ENCODE peak calls at places on chromosome 19, in ten cellular contexts. One of them, this sample, is unnamed.

GRCh38 chr19:50432658-50433057 is at the start of gene MYBPC2:
- DNase-seq in WERI-Rb-1: no peak
- DNase-seq in neural progenitor cell: peak; percentile 51
- DNase-seq in cardiac muscle cell: peak; percentile 17
- DNase-seq in NB4: no peak
- DNase-seq in Panc1: no peak
- DNase-seq in IMR-90: no peak
- DNase-seq in adrenal gland: no peak
- DNase-seq in upper lobe of right lung: no peak
- DNase-seq in GM12865: peak; percentile 53
- DNase-seq in this sample: peak; percentile 3

GRCh38 chr19:6210721-6211600 is 68.8 kb downstream of the MLLT1 start:
- DNase-seq in Panc1: no peak
- DNase-seq in IMR-90: no peak
- DNase-seq in adrenal gland: no peak
- DNase-seq in NB4: no peak
- DNase-seq in neural progenitor cell: no peak
- DNase-seq in cardiac muscle cell: no peak
- DNase-seq in WERI-Rb-1: no peak
- DNase-seq in upper lobe of right lung: peak; percentile 61
- DNase-seq in GM12865: no peak
- DNase-seq in this sample: no peak

GRCh38 chr19:8575467-8575997 is 1.7 kb downstream of the MYO1F start:
- DNase-seq in WERI-Rb-1: no peak
- DNase-seq in cardiac muscle cell: no peak
- DNase-seq in adrenal gland: no peak
- DNase-seq in IMR-90: peak; percentile 35
- DNase-seq in neural progenitor cell: no peak
- DNase-seq in GM12865: no peak
- DNase-seq in upper lobe of right lung: no peak
- DNase-seq in NB4: peak; percentile 88
- DNase-seq in Panc1: no peak
- DNase-seq in this sample: peak; percentile 45

GRCh38 chr19:30590596-30591229 is 218.5 kb downstream of the ZNF536 start:
- DNase-seq in adrenal gland: no peak
- DNase-seq in IMR-90: no peak
- DNase-seq in neural progenitor cell: no peak
- DNase-seq in upper lobe of right lung: no peak
- DNase-seq in cardiac muscle cell: no peak
- DNase-seq in NB4: no peak
- DNase-seq in WERI-Rb-1: no peak
- DNase-seq in Panc1: no peak
- DNase-seq in GM12865: no peak
- DNase-seq in this sample: no peak

GRCh38 chr19:8702350-8702749 is 3.8 kb upstream of the ACTL9 start:
- DNase-seq in IMR-90: no peak
- DNase-seq in neural progenitor cell: no peak
- DNase-seq in cardiac muscle cell: no peak
- DNase-seq in upper lobe of right lung: no peak
- DNase-seq in NB4: peak; percentile 100
- DNase-seq in Panc1: no peak
- DNase-seq in GM12865: no peak
- DNase-seq in WERI-Rb-1: no peak
- DNase-seq in adrenal gland: no peak
- DNase-seq in this sample: no peak

GRCh38 chr19:53657778-53658177 is 26.0 kb downstream of the DPRX start:
- DNase-seq in NB4: no peak
- DNase-seq in WERI-Rb-1: no peak
- DNase-seq in adrenal gland: no peak
- DNase-seq in Panc1: no peak
- DNase-seq in cardiac muscle cell: no peak
- DNase-seq in IMR-90: no peak
- DNase-seq in upper lobe of right lung: no peak
- DNase-seq in neural progenitor cell: no peak
- DNase-seq in GM12865: no peak
- DNase-seq in this sample: no peak

GRCh38 chr19:52214241-52214640 is 24.4 kb downstream of the PPP2R1A start:
- DNase-seq in adrenal gland: no peak
- DNase-seq in NB4: no peak
- DNase-seq in Panc1: no peak
- DNase-seq in IMR-90: peak; percentile 10
- DNase-seq in cardiac muscle cell: no peak
- DNase-seq in upper lobe of right lung: no peak
- DNase-seq in neural progenitor cell: no peak
- DNase-seq in WERI-Rb-1: no peak
- DNase-seq in GM12865: no peak
- DNase-seq in this sample: no peak

GRCh38 chr19:42466521-42467436 is 24.0 kb upstream of the CXCL17 start:
- DNase-seq in NB4: no peak
- DNase-seq in cardiac muscle cell: no peak
- DNase-seq in upper lobe of right lung: no peak
- DNase-seq in GM12865: peak; percentile 26
- DNase-seq in neural progenitor cell: no peak
- DNase-seq in Panc1: no peak
- DNase-seq in IMR-90: no peak
- DNase-seq in WERI-Rb-1: no peak
- DNase-seq in adrenal gland: peak; percentile 49
- DNase-seq in this sample: peak; percentile 42

DNA sequence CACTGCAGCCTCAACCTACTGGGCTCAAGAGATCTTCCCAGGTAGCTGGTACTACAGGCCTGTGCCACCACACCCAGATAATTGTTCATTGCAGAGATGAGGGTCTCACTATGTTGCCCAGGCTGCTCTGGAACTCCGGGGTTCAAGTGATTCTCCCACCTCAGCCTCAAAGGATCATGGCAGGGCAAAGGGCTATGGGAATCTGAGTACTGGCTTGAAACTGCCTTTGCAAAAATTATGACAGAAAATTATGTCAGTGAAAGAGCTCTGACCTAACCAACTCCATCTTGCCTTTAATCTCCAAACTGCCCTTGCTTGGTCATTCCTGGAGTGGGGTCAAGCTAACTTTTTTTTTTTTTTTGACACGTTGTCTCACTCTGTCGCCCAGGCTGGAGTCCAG is 1.3 kb upstream of the DNASE2 start:
- DNase-seq in Panc1: no peak
- DNase-seq in cardiac muscle cell: no peak
- DNase-seq in NB4: no peak
- DNase-seq in adrenal gland: no peak
- DNase-seq in IMR-90: no peak
- DNase-seq in GM12865: no peak
- DNase-seq in WERI-Rb-1: no peak
- DNase-seq in neural progenitor cell: no peak
- DNase-seq in upper lobe of right lung: no peak
- DNase-seq in this sample: no peak
- TF ChIP-seq CTCF in Panc1: no peak
- TF ChIP-seq CTCF in cardiac muscle cell: no peak
- TF ChIP-seq CTCF in NB4: no peak
- TF ChIP-seq CTCF in adrenal gland: no peak
- TF ChIP-seq CTCF in IMR-90: no peak
- TF ChIP-seq CTCF in GM12865: no peak
- TF ChIP-seq CTCF in WERI-Rb-1: no peak
- TF ChIP-seq CTCF in neural progenitor cell: no peak
- TF ChIP-seq CTCF in upper lobe of right lung: no peak
- TF ChIP-seq CTCF in this sample: no peak

GRCh38 chr19:10318807-10319426 is 3.1 kb upstream of the FDX2 start:
- DNase-seq in GM12865: no peak
- DNase-seq in upper lobe of right lung: no peak
- DNase-seq in neural progenitor cell: no peak
- DNase-seq in WERI-Rb-1: no peak
- DNase-seq in cardiac muscle cell: no peak
- DNase-seq in IMR-90: no peak
- DNase-seq in NB4: no peak
- DNase-seq in adrenal gland: no peak
- DNase-seq in Panc1: no peak
- DNase-seq in this sample: no peak

GRCh38 chr19:10315335-10316214 is at the start of gene FDX2:
- DNase-seq in upper lobe of right lung: peak; percentile 95
- DNase-seq in IMR-90: peak; percentile 67
- DNase-seq in GM12865: peak; percentile 91
- DNase-seq in adrenal gland: peak; percentile 93
- DNase-seq in WERI-Rb-1: peak; percentile 94
- DNase-seq in Panc1: no peak
- DNase-seq in NB4: peak; percentile 98
- DNase-seq in cardiac muscle cell: peak; percentile 85
- DNase-seq in neural progenitor cell: peak; percentile 92
- DNase-seq in this sample: peak; percentile 74

GRCh38 chr19:10317045-10317856 is 1.4 kb upstream of the FDX2 start:
- DNase-seq in adrenal gland: no peak
- DNase-seq in Panc1: no peak
- DNase-seq in GM12865: no peak
- DNase-seq in WERI-Rb-1: no peak
- DNase-seq in IMR-90: no peak
- DNase-seq in upper lobe of right lung: no peak
- DNase-seq in NB4: no peak
- DNase-seq in cardiac muscle cell: no peak
- DNase-seq in neural progenitor cell: no peak
- DNase-seq in this sample: no peak

GRCh38 chr19:10317857-10318462 is 2.1 kb upstream of the FDX2 start:
- DNase-seq in Panc1: no peak
- DNase-seq in GM12865: no peak
- DNase-seq in WERI-Rb-1: no peak
- DNase-seq in adrenal gland: no peak
- DNase-seq in NB4: no peak
- DNase-seq in IMR-90: no peak
- DNase-seq in neural progenitor cell: no peak
- DNase-seq in upper lobe of right lung: no peak
- DNase-seq in cardiac muscle cell: no peak
- DNase-seq in this sample: no peak

DNA sequence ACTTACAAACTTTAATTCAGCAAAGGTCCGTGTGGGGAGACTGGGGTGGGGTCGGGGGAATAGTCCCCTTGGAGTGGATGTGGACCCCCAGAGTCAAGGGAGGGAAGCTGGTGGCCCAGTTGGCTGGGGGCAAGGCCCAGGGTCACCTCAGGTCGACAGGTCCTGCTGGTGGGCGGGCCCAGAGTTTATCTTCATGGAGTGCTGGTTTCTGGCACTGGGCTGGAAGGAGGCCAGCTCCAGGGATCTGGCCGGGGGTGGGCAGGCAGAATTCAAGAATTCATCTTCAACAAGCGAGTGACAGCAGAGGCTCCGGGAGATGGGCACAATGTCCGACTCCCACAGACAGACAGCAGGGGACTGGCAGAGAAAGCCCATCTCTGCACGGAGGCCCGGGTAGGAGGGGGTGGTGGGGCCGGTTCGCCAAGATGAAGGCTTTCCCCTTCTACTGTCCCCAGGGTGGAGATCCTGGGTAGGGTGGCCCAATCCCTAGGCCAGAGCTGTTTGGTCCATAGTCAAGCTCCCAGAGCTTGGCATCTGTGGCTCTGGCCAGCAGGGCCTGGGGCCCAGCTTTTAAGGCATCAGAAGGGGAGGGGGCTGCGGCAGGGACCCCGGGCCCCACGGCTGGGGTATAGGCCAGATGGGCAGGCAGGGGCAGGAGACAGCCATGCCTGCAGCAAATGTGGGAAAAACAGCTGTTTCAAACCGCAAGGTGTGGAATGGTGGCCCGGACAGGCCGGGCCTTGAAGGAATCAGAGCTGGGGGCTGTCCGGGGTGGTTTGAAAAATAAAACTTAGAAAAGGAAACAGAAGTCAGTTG is 622 bp upstream of the FDX2 start:
- DNase-seq in GM12865: no peak
- DNase-seq in upper lobe of right lung: no peak
- DNase-seq in NB4: no peak
- DNase-seq in Panc1: no peak
- DNase-seq in cardiac muscle cell: no peak
- DNase-seq in WERI-Rb-1: peak; percentile 41
- DNase-seq in adrenal gland: peak; percentile 57
- DNase-seq in neural progenitor cell: no peak
- DNase-seq in IMR-90: no peak
- DNase-seq in this sample: no peak
- H3K4me3 ChIP-seq in GM12865: no peak overlapping the region
- H3K4me3 ChIP-seq in upper lobe of right lung: peak overlapping the region; percentile 87
- H3K4me3 ChIP-seq in NB4: peak overlapping the region; percentile 76
- H3K4me3 ChIP-seq in Panc1: peak overlapping the region; percentile 78
- H3K4me3 ChIP-seq in cardiac muscle cell: peak overlapping the region; percentile 86
- H3K4me3 ChIP-seq in WERI-Rb-1: peak overlapping the region; percentile 86
- H3K4me3 ChIP-seq in adrenal gland: no peak overlapping the region
- H3K4me3 ChIP-seq in neural progenitor cell: peak overlapping the region; percentile 99
- H3K4me3 ChIP-seq in IMR-90: no peak overlapping the region
- H3K4me3 ChIP-seq in this sample: no peak overlapping the region

GRCh38 chr19:5182811-5183210 is 157.8 kb downstream of the PTPRS start:
- DNase-seq in IMR-90: no peak
- DNase-seq in Panc1: no peak
- DNase-seq in WERI-Rb-1: no peak
- DNase-seq in neural progenitor cell: no peak
- DNase-seq in cardiac muscle cell: no peak
- DNase-seq in adrenal gland: no peak
- DNase-seq in upper lobe of right lung: no peak
- DNase-seq in GM12865: no peak
- DNase-seq in NB4: no peak
- DNase-seq in this sample: no peak

GRCh38 chr19:5186293-5187050 is 154.1 kb downstream of the PTPRS start:
- DNase-seq in NB4: no peak
- DNase-seq in IMR-90: peak; percentile 67
- DNase-seq in cardiac muscle cell: no peak
- DNase-seq in WERI-Rb-1: no peak
- DNase-seq in upper lobe of right lung: no peak
- DNase-seq in neural progenitor cell: no peak
- DNase-seq in adrenal gland: no peak
- DNase-seq in Panc1: no peak
- DNase-seq in GM12865: no peak
- DNase-seq in this sample: peak; percentile 33

GRCh38 chr19:5184930-5185329 is 155.7 kb downstream of the PTPRS start:
- DNase-seq in Panc1: no peak
- DNase-seq in cardiac muscle cell: no peak
- DNase-seq in NB4: no peak
- DNase-seq in GM12865: no peak
- DNase-seq in neural progenitor cell: no peak
- DNase-seq in WERI-Rb-1: no peak
- DNase-seq in IMR-90: no peak
- DNase-seq in adrenal gland: no peak
- DNase-seq in upper lobe of right lung: no peak
- DNase-seq in this sample: no peak

GRCh38 chr19:5181331-5181730 is 159.3 kb downstream of the PTPRS start:
- DNase-seq in cardiac muscle cell: no peak
- DNase-seq in Panc1: no peak
- DNase-seq in adrenal gland: no peak
- DNase-seq in GM12865: no peak
- DNase-seq in neural progenitor cell: no peak
- DNase-seq in NB4: no peak
- DNase-seq in WERI-Rb-1: no peak
- DNase-seq in IMR-90: no peak
- DNase-seq in upper lobe of right lung: no peak
- DNase-seq in this sample: no peak

GRCh38 chr19:5183616-5184015 is 157.0 kb downstream of the PTPRS start:
- DNase-seq in WERI-Rb-1: no peak
- DNase-seq in upper lobe of right lung: no peak
- DNase-seq in adrenal gland: no peak
- DNase-seq in Panc1: no peak
- DNase-seq in neural progenitor cell: no peak
- DNase-seq in IMR-90: no peak
- DNase-seq in cardiac muscle cell: no peak
- DNase-seq in NB4: no peak
- DNase-seq in GM12865: no peak
- DNase-seq in this sample: no peak
- TF ChIP-seq CTCF in WERI-Rb-1: no peak
- TF ChIP-seq CTCF in upper lobe of right lung: no peak
- TF ChIP-seq CTCF in adrenal gland: no peak
- TF ChIP-seq CTCF in Panc1: no peak
- TF ChIP-seq CTCF in neural progenitor cell: no peak
- TF ChIP-seq CTCF in IMR-90: no peak
- TF ChIP-seq CTCF in cardiac muscle cell: no peak
- TF ChIP-seq CTCF in NB4: no peak
- TF ChIP-seq CTCF in GM12865: no peak
- TF ChIP-seq CTCF in this sample: no peak

GRCh38 chr19:1446713-1447564 is 3.0 kb upstream of the APC2 start:
- DNase-seq in neural progenitor cell: peak; percentile 79
- DNase-seq in adrenal gland: no peak
- DNase-seq in Panc1: no peak
- DNase-seq in upper lobe of right lung: no peak
- DNase-seq in GM12865: no peak
- DNase-seq in IMR-90: no peak
- DNase-seq in NB4: peak; percentile 55
- DNase-seq in WERI-Rb-1: peak; percentile 33
- DNase-seq in cardiac muscle cell: peak; percentile 71
- DNase-seq in this sample: no peak

GRCh38 chr19:1447565-1447903 is 2.4 kb upstream of the APC2 start:
- DNase-seq in cardiac muscle cell: no peak
- DNase-seq in IMR-90: no peak
- DNase-seq in adrenal gland: no peak
- DNase-seq in neural progenitor cell: no peak
- DNase-seq in upper lobe of right lung: no peak
- DNase-seq in WERI-Rb-1: no peak
- DNase-seq in NB4: no peak
- DNase-seq in Panc1: no peak
- DNase-seq in GM12865: no peak
- DNase-seq in this sample: no peak

GRCh38 chr19:1445185-1445931 is 4.6 kb upstream of the APC2 start:
- DNase-seq in neural progenitor cell: peak; percentile 82
- DNase-seq in upper lobe of right lung: peak; percentile 89
- DNase-seq in IMR-90: peak; percentile 35
- DNase-seq in NB4: peak; percentile 65
- DNase-seq in WERI-Rb-1: peak; percentile 80
- DNase-seq in Panc1: no peak
- DNase-seq in adrenal gland: peak; percentile 73
- DNase-seq in cardiac muscle cell: peak; percentile 78
- DNase-seq in GM12865: peak; percentile 74
- DNase-seq in this sample: no peak

GRCh38 chr19:1447944-1448343 is 2.0 kb upstream of the APC2 start:
- DNase-seq in upper lobe of right lung: no peak
- DNase-seq in cardiac muscle cell: no peak
- DNase-seq in Panc1: no peak
- DNase-seq in adrenal gland: no peak
- DNase-seq in NB4: no peak
- DNase-seq in WERI-Rb-1: no peak
- DNase-seq in GM12865: no peak
- DNase-seq in neural progenitor cell: no peak
- DNase-seq in IMR-90: no peak
- DNase-seq in this sample: no peak

DNA sequence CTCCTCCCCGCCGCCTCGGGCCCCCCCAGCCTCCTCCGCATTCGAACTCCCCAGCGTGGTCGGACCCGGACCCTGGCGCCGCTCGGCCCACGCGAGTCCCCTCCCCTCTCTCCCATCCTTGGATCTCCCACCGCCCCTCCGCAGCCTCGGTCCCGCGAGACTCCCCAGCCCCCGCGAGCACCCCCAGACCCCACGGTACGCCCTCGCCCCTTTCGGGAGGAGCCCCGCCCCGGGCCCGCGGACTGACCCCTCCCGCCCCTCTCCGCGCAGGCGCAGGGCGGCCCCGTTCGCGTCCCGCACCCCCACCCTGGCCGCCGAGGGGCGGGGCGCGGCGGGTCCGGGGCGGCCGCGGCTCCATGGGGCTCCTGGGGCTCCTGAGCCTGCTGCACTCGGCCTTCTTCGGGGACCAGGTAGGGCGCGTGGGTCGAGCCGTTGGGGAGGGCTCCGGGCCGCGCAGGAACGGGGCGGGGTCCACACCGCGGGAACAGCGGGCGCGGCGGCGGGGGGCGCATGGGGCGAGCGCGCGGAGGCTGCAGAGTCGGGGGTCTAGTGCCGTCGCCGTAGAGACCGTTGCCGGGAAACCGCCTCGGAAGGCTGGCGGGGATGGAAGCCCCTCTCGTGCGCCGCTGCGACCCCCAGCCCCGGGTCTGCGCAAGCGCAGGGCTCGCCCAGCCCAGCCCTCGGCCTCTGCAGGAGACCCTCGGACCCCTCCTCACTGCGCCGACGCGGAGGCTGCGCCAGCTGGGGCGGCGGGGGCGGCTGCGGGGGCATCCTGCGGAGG is 3.8 kb upstream of the APC2 start:
- DNase-seq in neural progenitor cell: peak; percentile 87
- DNase-seq in NB4: no peak
- DNase-seq in adrenal gland: no peak
- DNase-seq in GM12865: no peak
- DNase-seq in IMR-90: no peak
- DNase-seq in cardiac muscle cell: peak; percentile 74
- DNase-seq in Panc1: no peak
- DNase-seq in WERI-Rb-1: peak; percentile 78
- DNase-seq in upper lobe of right lung: no peak
- DNase-seq in this sample: no peak
- H3K4me3 ChIP-seq in neural progenitor cell: peak overlapping the region; percentile 49
- H3K4me3 ChIP-seq in NB4: no peak overlapping the region
- H3K4me3 ChIP-seq in adrenal gland: no peak overlapping the region
- H3K4me3 ChIP-seq in GM12865: no peak overlapping the region
- H3K4me3 ChIP-seq in IMR-90: peak overlapping the region; percentile 47
- H3K4me3 ChIP-seq in cardiac muscle cell: peak overlapping the region; percentile 53
- H3K4me3 ChIP-seq in Panc1: peak overlapping the region; percentile 50
- H3K4me3 ChIP-seq in WERI-Rb-1: peak overlapping the region; percentile 60
- H3K4me3 ChIP-seq in upper lobe of right lung: peak overlapping the region; percentile 42
- H3K4me3 ChIP-seq in this sample: peak overlapping the region; percentile 56

This sample was measured in fibroblast of villous mesenchyme.